ENCODE peak calls at places on chromosomes 5 and 9, in seven cellular contexts. D, F, N, A, W, X and Q are unnamed samples.

GRCh38 chr5:73655521-73656160 is 29.6 kb downstream of the ARHGEF28 start:
- DNase-seq in D (no peak), F (peak; percentile 58), N (no peak), A (no peak), W (no peak), X (no peak), Q (no peak)

GRCh38 chr9:95763983-95764382 is 111.5 kb upstream of the ERCC6L2 start:
- DNase-seq in D (no peak), F (no peak), N (no peak), A (no peak), W (no peak), X (no peak), Q (no peak)

GRCh38 chr5:180792287-180792964 is 10.2 kb downstream of the MGAT1 start:
- DNase-seq in D (no peak), F (no peak), N (no peak), A (no peak), W (no peak), X (no peak), Q (no peak)

GRCh38 chr5:98791928-98792580 is 18.6 kb downstream of the RGMB start:
- DNase-seq in D (no peak), F (no peak), N (no peak), A (no peak), W (no peak), X (no peak), Q (no peak)

GRCh38 chr9:86485359-86485758 is 131.1 kb upstream of the TUT7 start:
- DNase-seq in D (no peak), F (peak; percentile 38), N (no peak), A (no peak), W (no peak), X (no peak), Q (no peak)

GRCh38 chr5:97163360-97163764 is 19.7 kb downstream of the RIOK2 start:
- DNase-seq in D (no peak), F (no peak), N (no peak), A (no peak), W (no peak), X (no peak), Q (no peak)

GRCh38 chr9:137318976-137319375 is 16.9 kb upstream of the NRARP start:
- DNase-seq in D (no peak), F (no peak), N (no peak), A (peak; percentile 89), W (no peak), X (no peak), Q (no peak)

GRCh38 chr9:124676159-124676551 is 95.0 kb downstream of the NR6A1 start:
- DNase-seq in D (no peak), F (no peak), N (no peak), A (no peak), W (no peak), X (peak; percentile 66), Q (peak; percentile 26)

GRCh38 chr9:127097683-127098082 is 24.8 kb downstream of the ANGPTL2 start:
- DNase-seq in D (no peak), F (no peak), N (no peak), A (no peak), W (no peak), X (no peak), Q (no peak)

GRCh38 chr9:108889649-108890067 is 27.6 kb downstream of the ACTL7A start:
- DNase-seq in D (no peak), F (no peak), N (no peak), A (no peak), W (peak; percentile 11), X (no peak), Q (no peak)

GRCh38 chr5:83025690-83026472 is 51.3 kb downstream of the TMEM167A start:
- DNase-seq in D (no peak), F (no peak), N (no peak), A (peak; percentile 19), W (no peak), X (no peak), Q (no peak)

GRCh38 chr5:102611312-102611711 is 112.5 kb upstream of the SLCO6A1 start:
- DNase-seq in D (no peak), F (no peak), N (no peak), A (no peak), W (no peak), X (no peak), Q (no peak)

GRCh38 chr5:113061851-113062631 is 85.4 kb downstream of the DCP2 start:
- DNase-seq in D (no peak), F (no peak), N (peak; percentile 62), A (no peak), W (no peak), X (no peak), Q (no peak)

GRCh38 chr9:94213513-94214124 is 45.5 kb upstream of the ZNF169 start:
- DNase-seq in D (peak; percentile 69), F (peak; percentile 87), N (peak; percentile 19), A (peak; percentile 81), W (peak; percentile 25), X (peak; percentile 55), Q (peak; percentile 56)

GRCh38 chr9:99169982-99170761 is 51.6 kb downstream of the ALG2 start:
- DNase-seq in D (no peak), F (no peak), N (no peak), A (peak; percentile 69), W (no peak), X (no peak), Q (no peak)

GRCh38 chr9:79215819-79216218 is 355.9 kb upstream of the TLE4 start:
- DNase-seq in D (no peak), F (no peak), N (no peak), A (no peak), W (no peak), X (peak; percentile 48), Q (no peak)

GRCh38 chr5:151094054-151094858 is 13.4 kb upstream of the TNIP1 start:
- DNase-seq in D (peak; percentile 53), F (peak; percentile 91), N (no peak), A (peak; percentile 42), W (no peak), X (peak; percentile 29), Q (no peak)

GRCh38 chr9:83154087-83154736 is 91.3 kb upstream of the RASEF start:
- DNase-seq in D (no peak), F (peak; percentile 73), N (peak; percentile 77), A (no peak), W (peak; percentile 31), X (peak; percentile 18), Q (no peak)

GRCh38 chr5:132251220-132251725 is 6.2 kb upstream of the PDLIM4 start:
- DNase-seq in D (no peak), F (no peak), N (no peak), A (no peak), W (no peak), X (peak; percentile 100), Q (no peak)

GRCh38 chr9:72396247-72397091 is 31.5 kb upstream of the ZFAND5 start:
- DNase-seq in D (no peak), F (no peak), N (peak; percentile 31), A (no peak), W (peak; percentile 62), X (no peak), Q (peak; percentile 64)

GRCh38 chr5:172840077-172840777 is 6.2 kb downstream of the ERGIC1 start:
- DNase-seq in D (no peak), F (no peak), N (no peak), A (no peak), W (no peak), X (no peak), Q (no peak)

GRCh38 chr5:9468070-9468388 is 77.8 kb downstream of the SEMA5A start:
- DNase-seq in D (no peak), F (no peak), N (peak; percentile 89), A (peak; percentile 26), W (peak; percentile 85), X (peak; percentile 95), Q (no peak)

GRCh38 chr9:33448159-33448511 is 742 bp upstream of the AQP3 start:
- DNase-seq in D (no peak), F (no peak), N (no peak), A (no peak), W (no peak), X (no peak), Q (no peak)
- H3K4me3 ChIP-seq in D (peak overlapping the region; percentile 79), F (no peak overlapping the region), N (no peak overlapping the region), A (no peak overlapping the region), W (no peak overlapping the region), X (no peak overlapping the region), Q (no peak overlapping the region)

GRCh38 chr5:176816043-176816745 is 5.8 kb downstream of the UNC5A start:
- DNase-seq in D (no peak), F (no peak), N (no peak), A (peak; percentile 55), W (no peak), X (no peak), Q (no peak)

GRCh38 chr5:176818391-176819098 is 8.2 kb downstream of the UNC5A start:
- DNase-seq in D (peak; percentile 22), F (no peak), N (no peak), A (peak; percentile 68), W (no peak), X (no peak), Q (no peak)

GRCh38 chr5:176817864-176818377 is 7.6 kb downstream of the UNC5A start:
- DNase-seq in D (peak; percentile 25), F (no peak), N (no peak), A (peak; percentile 94), W (no peak), X (peak; percentile 61), Q (no peak)

GRCh38 chr5:176816791-176817272 is 6.5 kb downstream of the UNC5A start:
- DNase-seq in D (no peak), F (no peak), N (no peak), A (peak; percentile 87), W (no peak), X (no peak), Q (no peak)

DNA sequence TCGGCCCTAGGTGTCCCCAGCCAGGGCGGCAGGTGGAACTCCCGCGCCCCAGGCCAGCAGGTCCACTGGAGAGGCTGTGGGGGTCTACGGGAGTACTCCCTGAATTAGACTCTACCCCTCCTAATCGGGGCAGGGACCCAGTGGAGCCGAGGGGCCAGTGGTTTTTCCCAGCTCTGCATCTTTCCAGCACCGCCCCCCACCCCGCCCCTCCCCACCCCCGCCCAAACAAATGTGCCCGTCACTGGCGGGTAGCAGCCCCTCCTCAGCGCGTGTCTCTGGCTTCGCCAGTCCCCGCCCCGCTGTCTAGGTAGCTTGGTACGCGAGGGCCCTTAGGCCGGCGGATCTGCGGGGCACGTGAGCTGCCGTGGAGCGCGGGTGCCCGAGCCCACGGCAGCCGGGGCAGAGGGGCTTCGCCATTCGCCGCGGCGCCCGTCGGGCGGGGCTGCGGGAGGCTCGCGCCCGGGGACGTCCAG is 7.0 kb downstream of the UNC5A start:
- DNase-seq in D (no peak), F (no peak), N (no peak), A (peak; percentile 94), W (no peak), X (peak; percentile 38), Q (no peak)
- H3K4me3 ChIP-seq in D (no peak overlapping the region), F (no peak overlapping the region), N (peak overlapping the region; percentile 45), A (peak overlapping the region; percentile 42), W (no peak overlapping the region), X (peak overlapping the region; percentile 34), Q (no peak overlapping the region)

DNA sequence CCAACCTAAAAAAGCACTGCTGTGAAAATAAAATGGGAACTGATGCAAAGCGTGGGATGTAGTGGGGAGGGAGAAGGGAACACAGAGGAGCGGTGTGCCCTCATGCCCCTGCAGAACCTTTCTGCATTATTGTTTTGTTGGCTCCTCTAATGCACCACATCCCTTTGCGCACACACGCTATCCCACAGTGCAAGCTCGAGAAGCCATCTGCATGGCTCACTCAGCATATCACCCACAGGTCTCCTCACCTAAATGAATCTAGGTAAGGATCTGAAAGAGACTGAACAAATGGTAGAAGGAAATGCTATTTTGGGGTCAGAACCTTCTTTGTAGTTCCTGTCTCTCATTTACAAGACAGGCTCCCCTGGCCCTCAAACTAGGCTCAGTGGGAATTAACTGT is 169.5 kb downstream of the SPOCK1 start:
- DNase-seq in D (no peak), F (no peak), N (no peak), A (no peak), W (no peak), X (no peak), Q (no peak)
- H3K4me3 ChIP-seq in D (no peak overlapping the region), F (no peak overlapping the region), N (no peak overlapping the region), A (no peak overlapping the region), W (no peak overlapping the region), X (no peak overlapping the region), Q (no peak overlapping the region)

GRCh38 chr5:135546912-135547311 is 11.1 kb upstream of the NEUROG1 start:
- DNase-seq in D (no peak), F (no peak), N (no peak), A (no peak), W (no peak), X (no peak), Q (no peak)
- H3K4me3 ChIP-seq in D (no peak overlapping the region), F (no peak overlapping the region), N (no peak overlapping the region), A (no peak overlapping the region), W (no peak overlapping the region), X (no peak overlapping the region), Q (no peak overlapping the region)